ENCODE peak calls at places on chromosomes 1 and 21, in nine cellular contexts. One of them, this sample, is unnamed.

GRCh38 chr1:8831329-8831728 is 13.9 kb upstream of the RERE start:
- DNase-seq in tibial nerve: no peak
- DNase-seq in neural progenitor cell: no peak
- DNase-seq in sigmoid colon: no peak
- DNase-seq in left ventricle myocardium inferior: no peak
- DNase-seq in CD8-positive, alpha-beta T cell: no peak
- DNase-seq in foreskin fibroblast: no peak
- DNase-seq in cardiac fibroblast: no peak
- DNase-seq in upper lobe of left lung: no peak
- DNase-seq in this sample: no peak

GRCh38 chr21:20443558-20444155 is 554.6 kb upstream of the NCAM2 start:
- DNase-seq in tibial nerve: no peak
- DNase-seq in sigmoid colon: no peak
- DNase-seq in upper lobe of left lung: no peak
- DNase-seq in neural progenitor cell: peak; percentile 56
- DNase-seq in cardiac fibroblast: no peak
- DNase-seq in left ventricle myocardium inferior: no peak
- DNase-seq in CD8-positive, alpha-beta T cell: no peak
- DNase-seq in foreskin fibroblast: no peak
- DNase-seq in this sample: no peak

GRCh38 chr1:40385437-40386310 is 12.1 kb downstream of the SMAP2 start:
- DNase-seq in neural progenitor cell: no peak
- DNase-seq in sigmoid colon: no peak
- DNase-seq in cardiac fibroblast: peak; percentile 35
- DNase-seq in left ventricle myocardium inferior: no peak
- DNase-seq in CD8-positive, alpha-beta T cell: peak; percentile 59
- DNase-seq in upper lobe of left lung: peak; percentile 60
- DNase-seq in tibial nerve: no peak
- DNase-seq in foreskin fibroblast: no peak
- DNase-seq in this sample: no peak

GRCh38 chr1:88935522-88936222 is 44.3 kb upstream of the GTF2B start:
- DNase-seq in tibial nerve: no peak
- DNase-seq in neural progenitor cell: peak; percentile 50
- DNase-seq in left ventricle myocardium inferior: no peak
- DNase-seq in cardiac fibroblast: peak; percentile 64
- DNase-seq in foreskin fibroblast: peak; percentile 20
- DNase-seq in upper lobe of left lung: no peak
- DNase-seq in CD8-positive, alpha-beta T cell: no peak
- DNase-seq in sigmoid colon: no peak
- DNase-seq in this sample: no peak

GRCh38 chr1:190563230-190563629 is 85.6 kb upstream of the BRINP3 start:
- DNase-seq in left ventricle myocardium inferior: no peak
- DNase-seq in upper lobe of left lung: no peak
- DNase-seq in CD8-positive, alpha-beta T cell: no peak
- DNase-seq in cardiac fibroblast: no peak
- DNase-seq in foreskin fibroblast: no peak
- DNase-seq in neural progenitor cell: no peak
- DNase-seq in tibial nerve: no peak
- DNase-seq in sigmoid colon: no peak
- DNase-seq in this sample: no peak

GRCh38 chr1:234533034-234533571 is 54.1 kb upstream of the TARBP1 start:
- DNase-seq in foreskin fibroblast: peak; percentile 95
- DNase-seq in CD8-positive, alpha-beta T cell: no peak
- DNase-seq in neural progenitor cell: no peak
- DNase-seq in left ventricle myocardium inferior: peak; percentile 58
- DNase-seq in cardiac fibroblast: peak; percentile 99
- DNase-seq in upper lobe of left lung: no peak
- DNase-seq in tibial nerve: peak; percentile 73
- DNase-seq in sigmoid colon: peak; percentile 94
- DNase-seq in this sample: no peak

GRCh38 chr21:32102426-32102825 is 176.4 kb downstream of the MIS18A start:
- DNase-seq in foreskin fibroblast: no peak
- DNase-seq in upper lobe of left lung: no peak
- DNase-seq in tibial nerve: no peak
- DNase-seq in sigmoid colon: no peak
- DNase-seq in cardiac fibroblast: no peak
- DNase-seq in left ventricle myocardium inferior: no peak
- DNase-seq in CD8-positive, alpha-beta T cell: no peak
- DNase-seq in neural progenitor cell: no peak
- DNase-seq in this sample: no peak

GRCh38 chr1:183023146-183023600 is at the start of gene LAMC1:
- DNase-seq in sigmoid colon: peak; percentile 90
- DNase-seq in CD8-positive, alpha-beta T cell: no peak
- DNase-seq in tibial nerve: peak; percentile 60
- DNase-seq in upper lobe of left lung: peak; percentile 76
- DNase-seq in left ventricle myocardium inferior: peak; percentile 85
- DNase-seq in cardiac fibroblast: peak; percentile 86
- DNase-seq in neural progenitor cell: peak; percentile 97
- DNase-seq in foreskin fibroblast: peak; percentile 82
- DNase-seq in this sample: peak; percentile 38

GRCh38 chr21:46532080-46532479 is 72.8 kb downstream of the S100B start:
- DNase-seq in sigmoid colon: no peak
- DNase-seq in CD8-positive, alpha-beta T cell: peak; percentile 77
- DNase-seq in cardiac fibroblast: no peak
- DNase-seq in tibial nerve: no peak
- DNase-seq in upper lobe of left lung: no peak
- DNase-seq in left ventricle myocardium inferior: no peak
- DNase-seq in foreskin fibroblast: no peak
- DNase-seq in neural progenitor cell: no peak
- DNase-seq in this sample: no peak

GRCh38 chr1:78607334-78607927 is 12.8 kb upstream of the IFI44L start:
- DNase-seq in CD8-positive, alpha-beta T cell: no peak
- DNase-seq in foreskin fibroblast: no peak
- DNase-seq in tibial nerve: peak; percentile 29
- DNase-seq in left ventricle myocardium inferior: no peak
- DNase-seq in sigmoid colon: no peak
- DNase-seq in cardiac fibroblast: peak; percentile 70
- DNase-seq in neural progenitor cell: peak; percentile 12
- DNase-seq in upper lobe of left lung: no peak
- DNase-seq in this sample: peak; percentile 9

GRCh38 chr1:180170569-180170968 is 15.9 kb downstream of the QSOX1 start:
- DNase-seq in CD8-positive, alpha-beta T cell: no peak
- DNase-seq in neural progenitor cell: no peak
- DNase-seq in tibial nerve: no peak
- DNase-seq in left ventricle myocardium inferior: no peak
- DNase-seq in cardiac fibroblast: no peak
- DNase-seq in sigmoid colon: peak; percentile 21
- DNase-seq in foreskin fibroblast: no peak
- DNase-seq in upper lobe of left lung: no peak
- DNase-seq in this sample: no peak

GRCh38 chr1:179164494-179164893 is 65.0 kb downstream of the ABL2 start:
- DNase-seq in neural progenitor cell: no peak
- DNase-seq in sigmoid colon: no peak
- DNase-seq in tibial nerve: no peak
- DNase-seq in upper lobe of left lung: no peak
- DNase-seq in left ventricle myocardium inferior: no peak
- DNase-seq in foreskin fibroblast: peak; percentile 57
- DNase-seq in cardiac fibroblast: peak; percentile 71
- DNase-seq in CD8-positive, alpha-beta T cell: no peak
- DNase-seq in this sample: no peak

DNA sequence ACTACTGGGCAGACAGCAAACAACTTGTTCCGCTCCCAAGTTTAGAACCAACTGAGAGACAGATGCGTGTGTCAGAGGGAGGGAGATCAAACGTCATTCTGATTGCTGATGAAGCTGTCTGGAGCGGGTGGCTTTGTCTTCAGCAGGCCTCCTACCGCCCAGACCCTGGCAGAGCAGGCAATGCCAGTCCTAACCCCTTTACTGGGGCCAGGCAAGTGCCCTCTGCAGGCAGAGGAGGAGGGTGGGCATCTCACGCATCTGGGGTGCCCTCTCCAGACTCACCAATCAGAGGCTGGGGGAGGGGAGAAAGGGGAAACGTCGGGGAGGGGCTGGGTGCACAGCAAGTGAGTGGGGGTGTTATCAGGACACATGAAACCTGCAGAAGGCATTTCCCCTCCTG is 126.6 kb downstream of the ACTL8 start:
- DNase-seq in sigmoid colon: no peak
- DNase-seq in CD8-positive, alpha-beta T cell: no peak
- DNase-seq in neural progenitor cell: no peak
- DNase-seq in foreskin fibroblast: peak; percentile 20
- DNase-seq in left ventricle myocardium inferior: no peak
- DNase-seq in tibial nerve: no peak
- DNase-seq in cardiac fibroblast: no peak
- DNase-seq in upper lobe of left lung: no peak
- DNase-seq in this sample: no peak
- TF ChIP-seq CTCF in sigmoid colon: no peak
- TF ChIP-seq CTCF in CD8-positive, alpha-beta T cell: no peak
- TF ChIP-seq CTCF in neural progenitor cell: peak; percentile 6
- TF ChIP-seq CTCF in foreskin fibroblast: no peak
- TF ChIP-seq CTCF in left ventricle myocardium inferior: peak; percentile 44
- TF ChIP-seq CTCF in tibial nerve: no peak
- TF ChIP-seq CTCF in cardiac fibroblast: no peak
- TF ChIP-seq CTCF in upper lobe of left lung: no peak
- TF ChIP-seq CTCF in this sample: no peak

GRCh38 chr1:201598973-201599372 is 60.0 kb downstream of the NAV1 start:
- DNase-seq in upper lobe of left lung: no peak
- DNase-seq in left ventricle myocardium inferior: no peak
- DNase-seq in CD8-positive, alpha-beta T cell: no peak
- DNase-seq in neural progenitor cell: no peak
- DNase-seq in foreskin fibroblast: no peak
- DNase-seq in tibial nerve: no peak
- DNase-seq in sigmoid colon: peak; percentile 30
- DNase-seq in cardiac fibroblast: no peak
- DNase-seq in this sample: no peak

GRCh38 chr1:201599548-201599947 is 60.6 kb downstream of the NAV1 start:
- DNase-seq in upper lobe of left lung: no peak
- DNase-seq in foreskin fibroblast: no peak
- DNase-seq in cardiac fibroblast: no peak
- DNase-seq in CD8-positive, alpha-beta T cell: no peak
- DNase-seq in neural progenitor cell: no peak
- DNase-seq in sigmoid colon: peak; percentile 60
- DNase-seq in left ventricle myocardium inferior: no peak
- DNase-seq in tibial nerve: no peak
- DNase-seq in this sample: no peak

GRCh38 chr1:201596101-201596868 is 57.4 kb downstream of the NAV1 start:
- DNase-seq in upper lobe of left lung: no peak
- DNase-seq in foreskin fibroblast: no peak
- DNase-seq in left ventricle myocardium inferior: no peak
- DNase-seq in neural progenitor cell: no peak
- DNase-seq in tibial nerve: no peak
- DNase-seq in sigmoid colon: peak; percentile 51
- DNase-seq in cardiac fibroblast: no peak
- DNase-seq in CD8-positive, alpha-beta T cell: no peak
- DNase-seq in this sample: no peak

GRCh38 chr1:201598396-201598795 is 59.5 kb downstream of the NAV1 start:
- DNase-seq in sigmoid colon: peak; percentile 46
- DNase-seq in CD8-positive, alpha-beta T cell: no peak
- DNase-seq in cardiac fibroblast: no peak
- DNase-seq in upper lobe of left lung: no peak
- DNase-seq in tibial nerve: no peak
- DNase-seq in left ventricle myocardium inferior: no peak
- DNase-seq in foreskin fibroblast: no peak
- DNase-seq in neural progenitor cell: no peak
- DNase-seq in this sample: no peak

DNA sequence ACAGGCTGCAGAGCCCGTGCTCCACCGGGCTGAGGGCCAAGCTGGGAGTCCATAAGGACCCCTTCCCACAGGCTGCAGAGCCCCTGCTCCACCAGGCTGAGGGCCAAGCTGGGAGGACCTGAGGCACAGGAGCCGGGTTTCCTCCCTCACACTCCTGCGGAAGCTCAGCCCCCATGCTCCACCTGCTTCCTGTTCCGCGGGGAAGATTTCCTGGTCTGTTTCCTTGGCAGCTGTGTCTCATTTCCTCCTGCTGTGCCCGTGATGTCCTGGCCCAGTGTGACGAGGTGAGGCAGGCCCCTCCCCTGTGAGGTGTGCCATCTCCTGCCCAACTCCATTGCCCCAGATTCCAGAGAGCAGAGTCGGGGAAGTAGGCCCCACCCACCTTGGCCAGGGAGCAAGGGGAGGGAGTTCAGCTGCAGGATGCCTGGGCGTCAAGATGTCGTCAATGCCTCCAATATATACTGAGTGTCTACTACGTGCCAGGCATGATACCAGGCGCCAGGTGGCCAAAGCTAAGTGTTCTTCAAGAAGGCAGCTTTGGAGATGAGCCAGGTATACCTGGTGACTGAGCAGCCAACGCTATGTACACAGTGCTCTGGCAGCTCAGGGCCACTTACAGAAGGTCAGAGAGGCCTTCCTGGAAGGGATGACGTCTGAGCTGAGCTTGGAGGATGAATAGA is 58.8 kb downstream of the NAV1 start:
- DNase-seq in sigmoid colon: peak; percentile 71
- DNase-seq in neural progenitor cell: no peak
- DNase-seq in cardiac fibroblast: no peak
- DNase-seq in tibial nerve: no peak
- DNase-seq in foreskin fibroblast: no peak
- DNase-seq in upper lobe of left lung: peak; percentile 95
- DNase-seq in CD8-positive, alpha-beta T cell: no peak
- DNase-seq in left ventricle myocardium inferior: peak; percentile 37
- DNase-seq in this sample: no peak
- TF ChIP-seq CTCF in sigmoid colon: no peak
- TF ChIP-seq CTCF in neural progenitor cell: no peak
- TF ChIP-seq CTCF in cardiac fibroblast: no peak
- TF ChIP-seq CTCF in tibial nerve: no peak
- TF ChIP-seq CTCF in foreskin fibroblast: no peak
- TF ChIP-seq CTCF in upper lobe of left lung: peak; percentile 59
- TF ChIP-seq CTCF in CD8-positive, alpha-beta T cell: no peak
- TF ChIP-seq CTCF in left ventricle myocardium inferior: no peak
- TF ChIP-seq CTCF in this sample: no peak

DNA sequence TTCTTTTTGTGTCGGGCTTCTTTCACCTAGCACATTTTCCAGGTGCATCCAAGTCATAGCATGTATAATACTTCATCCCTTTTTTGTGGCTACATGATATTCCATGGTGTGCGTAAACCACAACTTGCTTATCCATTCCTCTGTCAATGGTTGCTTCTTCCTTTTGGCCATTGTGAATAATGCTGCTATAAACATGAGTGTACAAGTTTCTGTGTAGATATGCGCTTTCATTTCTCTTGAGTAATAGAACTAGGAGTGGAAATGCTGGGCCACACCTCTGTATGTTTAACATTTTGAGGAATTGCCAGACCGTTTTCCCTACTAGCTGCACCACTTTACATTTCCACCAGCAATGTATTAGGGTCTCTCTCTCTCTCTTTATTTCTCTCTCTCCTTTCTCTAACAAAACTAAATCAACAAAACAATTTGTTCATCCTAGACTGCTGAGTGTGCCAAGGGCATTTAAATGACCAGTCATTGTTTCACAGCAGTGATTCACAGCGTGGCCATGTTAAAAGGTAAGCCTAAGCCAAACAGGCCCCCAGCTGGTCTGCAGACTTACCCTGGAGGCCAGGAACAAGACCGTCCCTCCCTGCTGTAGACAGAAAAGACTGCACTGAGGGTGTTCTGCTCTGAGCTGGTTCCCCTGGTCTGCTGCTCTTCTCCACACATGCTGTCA is 53.2 kb upstream of the LYST start:
- DNase-seq in sigmoid colon: no peak
- DNase-seq in cardiac fibroblast: peak; percentile 95
- DNase-seq in tibial nerve: no peak
- DNase-seq in CD8-positive, alpha-beta T cell: no peak
- DNase-seq in neural progenitor cell: peak; percentile 49
- DNase-seq in foreskin fibroblast: peak; percentile 86
- DNase-seq in left ventricle myocardium inferior: no peak
- DNase-seq in upper lobe of left lung: no peak
- DNase-seq in this sample: no peak
- TF ChIP-seq CTCF in sigmoid colon: no peak
- TF ChIP-seq CTCF in cardiac fibroblast: peak; percentile 12
- TF ChIP-seq CTCF in tibial nerve: no peak
- TF ChIP-seq CTCF in CD8-positive, alpha-beta T cell: no peak
- TF ChIP-seq CTCF in neural progenitor cell: no peak
- TF ChIP-seq CTCF in foreskin fibroblast: no peak
- TF ChIP-seq CTCF in left ventricle myocardium inferior: no peak
- TF ChIP-seq CTCF in upper lobe of left lung: no peak
- TF ChIP-seq CTCF in this sample: no peak

GRCh38 chr1:6445062-6445763 is 20.6 kb downstream of the ESPN start:
- DNase-seq in sigmoid colon: no peak
- DNase-seq in left ventricle myocardium inferior: no peak
- DNase-seq in upper lobe of left lung: peak; percentile 54
- DNase-seq in neural progenitor cell: peak; percentile 72
- DNase-seq in cardiac fibroblast: peak; percentile 56
- DNase-seq in CD8-positive, alpha-beta T cell: no peak
- DNase-seq in foreskin fibroblast: no peak
- DNase-seq in tibial nerve: no peak
- DNase-seq in this sample: no peak
- TF ChIP-seq CTCF in sigmoid colon: no peak
- TF ChIP-seq CTCF in left ventricle myocardium inferior: peak; percentile 67
- TF ChIP-seq CTCF in upper lobe of left lung: peak; percentile 72
- TF ChIP-seq CTCF in neural progenitor cell: peak; percentile 58
- TF ChIP-seq CTCF in cardiac fibroblast: peak; percentile 79
- TF ChIP-seq CTCF in CD8-positive, alpha-beta T cell: peak; percentile 23
- TF ChIP-seq CTCF in foreskin fibroblast: peak; percentile 52
- TF ChIP-seq CTCF in tibial nerve: peak; percentile 51
- TF ChIP-seq CTCF in this sample: peak; percentile 26